ENCODE peak calls at places on chromosomes 7 and 10, in six cellular contexts. W, P, Z, E, T and L are unnamed samples.

GRCh38 chr10:129467346-129468119 is 492 bp downstream of the MGMT start:
- DNase-seq in W (peak; percentile 4), P (no peak), Z (peak; percentile 78), E (no peak), T (no peak), L (no peak)

GRCh38 chr10:69645296-69645665 is 15.2 kb downstream of the FAM241B start:
- DNase-seq in W (no peak), P (no peak), Z (no peak), E (no peak), T (no peak), L (no peak)

GRCh38 chr10:12710157-12710556 is 291.4 kb downstream of the CCDC3 start:
- DNase-seq in W (no peak), P (no peak), Z (no peak), E (no peak), T (no peak), L (no peak)

GRCh38 chr7:155336812-155337602 is 39.3 kb downstream of the INSIG1 start:
- DNase-seq in W (no peak), P (no peak), Z (no peak), E (no peak), T (peak; percentile 68), L (no peak)

GRCh38 chr10:110093722-110094121 is 85.9 kb downstream of the ADD3 start:
- DNase-seq in W (no peak), P (no peak), Z (no peak), E (no peak), T (no peak), L (no peak)

GRCh38 chr10:707861-708260 is 18.4 kb upstream of the DIP2C start:
- DNase-seq in W (no peak), P (no peak), Z (no peak), E (no peak), T (no peak), L (no peak)

GRCh38 chr7:55366461-55367138 is 1.5 kb downstream of the LANCL2 start:
- DNase-seq in W (no peak), P (no peak), Z (peak; percentile 25), E (peak; percentile 17), T (no peak), L (peak; percentile 19)

GRCh38 chr10:103553743-103554487 is 60.4 kb downstream of the NEURL1 start:
- DNase-seq in W (no peak), P (no peak), Z (no peak), E (no peak), T (no peak), L (no peak)

GRCh38 chr7:98995111-98995510 is 116.8 kb downstream of the TRRAP start:
- DNase-seq in W (no peak), P (no peak), Z (no peak), E (no peak), T (no peak), L (no peak)

GRCh38 chr7:118855290-118855689 is 630.8 kb downstream of the ANKRD7 start:
- DNase-seq in W (no peak), P (no peak), Z (no peak), E (no peak), T (no peak), L (no peak)

GRCh38 chr10:100836891-100837290 is 75.9 kb upstream of the SLF2 start:
- DNase-seq in W (no peak), P (no peak), Z (no peak), E (no peak), T (no peak), L (no peak)

GRCh38 chr7:132480534-132480933 is 95.7 kb downstream of the PLXNA4 start:
- DNase-seq in W (no peak), P (no peak), Z (no peak), E (no peak), T (no peak), L (no peak)

GRCh38 chr7:77349141-77349540 is 67.0 kb downstream of the GSAP start:
- DNase-seq in W (peak; percentile 46), P (no peak), Z (no peak), E (no peak), T (no peak), L (no peak)

GRCh38 chr7:11668727-11669126 is 163.3 kb downstream of the THSD7A start:
- DNase-seq in W (no peak), P (no peak), Z (no peak), E (no peak), T (no peak), L (no peak)

GRCh38 chr10:100186813-100187212 is 984 bp upstream of the ERLIN1 start:
- DNase-seq in W (no peak), P (no peak), Z (no peak), E (no peak), T (peak; percentile 10), L (peak; percentile 19)

GRCh38 chr10:47037654-47038425 is 126.6 kb downstream of the PTPN20 start:
- DNase-seq in W (no peak), P (no peak), Z (no peak), E (no peak), T (no peak), L (no peak)

GRCh38 chr7:155424301-155425010 is 33.5 kb upstream of the EN2 start:
- DNase-seq in W (no peak), P (no peak), Z (no peak), E (no peak), T (no peak), L (no peak)

GRCh38 chr10:92350411-92350810 is 59.4 kb downstream of the MARCHF5 start:
- DNase-seq in W (no peak), P (no peak), Z (no peak), E (no peak), T (no peak), L (no peak)

GRCh38 chr7:36286241-36286640 is 103.4 kb upstream of the ANLN start:
- DNase-seq in W (no peak), P (no peak), Z (no peak), E (no peak), T (no peak), L (no peak)

GRCh38 chr10:74432841-74433594 is 282.0 kb downstream of the ADK start:
- DNase-seq in W (peak; percentile 70), P (no peak), Z (no peak), E (no peak), T (peak; percentile 33), L (peak; percentile 42)

GRCh38 chr7:129646369-129647021 is 35.0 kb downstream of the NRF1 start:
- DNase-seq in W (no peak), P (no peak), Z (no peak), E (no peak), T (no peak), L (no peak)

GRCh38 chr7:151351967-151352366 is 10.4 kb downstream of the NUB1 start:
- DNase-seq in W (no peak), P (no peak), Z (no peak), E (no peak), T (no peak), L (no peak)

GRCh38 chr7:157715071-157715937 is 378.5 kb downstream of the DNAJB6 start:
- DNase-seq in W (no peak), P (no peak), Z (no peak), E (no peak), T (no peak), L (no peak)

GRCh38 chr7:121102619-121103018 is 114.1 kb downstream of the CPED1 start:
- DNase-seq in W (no peak), P (no peak), Z (no peak), E (no peak), T (no peak), L (no peak)

GRCh38 chr7:110766874-110767273 is 324.1 kb upstream of the LRRN3 start:
- DNase-seq in W (no peak), P (no peak), Z (no peak), E (no peak), T (no peak), L (no peak)

GRCh38 chr7:2876031-2876862 is 32.1 kb upstream of the GNA12 start:
- DNase-seq in W (peak; percentile 87), P (no peak), Z (no peak), E (no peak), T (no peak), L (no peak)

GRCh38 chr7:2063562-2064360 is 169.0 kb downstream of the MAD1L1 start:
- DNase-seq in W (peak; percentile 17), P (no peak), Z (no peak), E (no peak), T (no peak), L (peak; percentile 20)

GRCh38 chr10:114356786-114357588 is 47.3 kb downstream of the AFAP1L2 start:
- DNase-seq in W (peak; percentile 70), P (no peak), Z (no peak), E (no peak), T (no peak), L (no peak)
- TF ChIP-seq BHLHE40 in W (no peak), P (no peak), Z (no peak), E (no peak), T (no peak), L (no peak)

DNA sequence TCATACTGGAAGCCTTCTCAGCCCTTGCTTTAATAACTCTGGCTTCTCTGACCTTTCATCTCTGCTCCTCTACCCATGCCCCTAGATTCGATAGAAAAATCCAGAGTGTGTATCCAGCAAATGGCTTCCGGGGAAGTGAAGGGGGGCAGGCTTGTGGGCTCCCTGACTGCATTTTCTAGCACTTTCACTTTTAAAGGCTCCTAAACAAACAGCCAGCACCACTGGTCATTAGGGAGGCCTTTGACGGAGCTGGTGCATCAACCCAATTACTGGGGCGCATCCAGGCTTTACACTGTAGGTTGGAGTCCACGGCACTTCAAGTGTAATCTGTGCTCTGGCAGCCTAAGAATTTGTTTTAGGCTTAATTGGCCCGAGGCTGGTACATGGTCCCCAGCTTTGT is 291.9 kb downstream of the GFRA1 start:
- DNase-seq in W (no peak), P (no peak), Z (no peak), E (no peak), T (no peak), L (no peak)
- TF ChIP-seq BHLHE40 in W (no peak), P (no peak), Z (no peak), E (no peak), T (no peak), L (no peak)

DNA sequence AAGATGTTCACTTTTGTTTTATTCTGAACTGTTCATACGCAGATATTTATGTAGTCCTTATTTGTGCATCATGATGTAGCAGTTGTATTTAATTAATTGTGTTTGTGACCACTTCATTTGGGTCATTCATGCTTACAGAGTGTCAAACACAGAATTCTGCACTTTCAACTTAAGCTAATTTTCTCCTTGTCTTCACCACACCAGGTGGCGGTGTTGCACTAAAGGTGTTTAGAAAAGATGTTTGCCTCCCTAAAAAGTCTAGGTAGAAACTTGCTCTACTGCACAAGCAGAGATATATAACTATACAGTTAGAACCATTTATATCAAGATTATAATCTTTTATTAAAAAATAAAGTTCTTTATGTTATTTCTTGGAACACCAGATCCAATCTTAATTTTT is 1.3 kb upstream of the TAS2R38 start:
- DNase-seq in W (no peak), P (no peak), Z (peak; percentile 9), E (no peak), T (no peak), L (no peak)
- TF ChIP-seq BHLHE40 in W (no peak), P (no peak), Z (no peak), E (no peak), T (no peak), L (no peak)

DNA sequence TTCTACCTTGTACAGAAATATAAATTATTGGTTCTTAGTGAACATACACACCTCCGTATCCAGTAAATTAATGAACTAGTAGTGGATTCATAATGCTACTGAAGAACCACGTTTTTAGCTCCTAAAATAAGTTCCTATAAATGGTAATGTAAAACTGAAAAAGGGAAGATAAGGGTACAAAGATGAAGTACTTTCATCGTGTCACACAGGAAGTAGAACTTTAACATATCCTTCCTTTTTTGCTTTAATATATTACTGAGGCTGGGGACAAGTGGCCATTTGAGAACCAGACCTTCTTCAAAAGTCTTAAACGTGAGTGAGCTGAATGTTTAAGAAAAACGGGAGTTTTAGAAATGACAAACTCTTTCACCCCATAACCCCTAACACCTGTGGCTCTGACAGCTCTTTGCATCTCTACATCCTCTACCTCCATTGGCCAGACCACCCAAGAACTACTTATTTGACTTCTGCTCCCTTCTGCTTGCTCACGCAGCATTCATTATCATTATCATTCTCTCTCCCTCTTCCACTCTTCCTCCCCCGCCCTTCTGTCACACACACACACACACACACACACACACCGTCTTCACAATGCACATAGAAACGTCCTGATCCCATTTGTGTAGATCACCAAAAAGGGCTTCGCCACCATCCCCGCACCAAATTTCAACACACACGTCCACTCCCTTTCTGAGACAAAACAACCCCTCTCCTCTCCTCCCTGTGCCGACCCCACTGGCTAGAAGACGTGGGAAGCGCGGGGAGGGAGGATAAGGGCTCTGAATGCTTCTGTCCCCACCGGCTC is 684 bp downstream of the SKAP2 start:
- DNase-seq in W (peak; percentile 52), P (peak; percentile 20), Z (peak; percentile 12), E (peak; percentile 37), T (peak; percentile 20), L (peak; percentile 11)
- TF ChIP-seq BHLHE40 in W (no peak), P (no peak), Z (no peak), E (no peak), T (no peak), L (no peak)